ENCODE peak calls at places on chromosomes 13 and 19, in four cellular contexts. L is amniotic stem cell; E is AG08395; S is stimulated activated CD4-positive, alpha-beta T cell treated with anti-CD3 and anti-CD28 coated beads, Interleukin-4, amount 100 ng/mL, for 4 hours. J is an unnamed sample.

GRCh38 chr13:46111151-46111550 is 6.3 kb upstream of the CPB2 start:
- DNase-seq in L (no peak), E (no peak), S (no peak), J (no peak)

GRCh38 chr13:45809810-45810394 is 41.7 kb downstream of the SIAH3 start:
- DNase-seq in L (no peak), E (no peak), S (no peak), J (no peak)

GRCh38 chr19:12364391-12365093 is 941 bp downstream of the ZNF442 start:
- DNase-seq in L (peak; percentile 12), E (peak; percentile 36), S (no peak), J (no peak)

GRCh38 chr19:45657520-45658163 is 10.4 kb upstream of the GIPR start:
- DNase-seq in L (no peak), E (no peak), S (no peak), J (no peak)

GRCh38 chr19:47107201-47107952 is 6.2 kb downstream of the ZC3H4 start:
- DNase-seq in L (no peak), E (no peak), S (peak; percentile 40), J (peak; percentile 63)

GRCh38 chr13:97274782-97275252 is 52.7 kb downstream of the MBNL2 start:
- DNase-seq in L (no peak), E (peak; percentile 64), S (no peak), J (no peak)

GRCh38 chr19:33883869-33884519 is 87.3 kb downstream of the KCTD15 start:
- DNase-seq in L (no peak), E (no peak), S (no peak), J (no peak)

GRCh38 chr13:37407156-37407555 is 191.4 kb downstream of the POSTN start:
- DNase-seq in L (no peak), E (no peak), S (no peak), J (no peak)

GRCh38 chr13:95573226-95573625 is 20.7 kb downstream of the CLDN10 start:
- DNase-seq in L (no peak), E (no peak), S (no peak), J (no peak)

GRCh38 chr19:48922548-48923490 is 10.7 kb upstream of the DHDH start:
- DNase-seq in L (no peak), E (no peak), S (no peak), J (no peak)

GRCh38 chr19:3458229-3458555 is 22.1 kb downstream of the SMIM24 start:
- DNase-seq in L (no peak), E (no peak), S (no peak), J (no peak)

GRCh38 chr13:36332986-36333385 is 13.2 kb downstream of the SPART start:
- DNase-seq in L (no peak), E (peak; percentile 48), S (no peak), J (no peak)

GRCh38 chr19:39407644-39408391 is 1.2 kb downstream of the ZFP36 start:
- DNase-seq in L (no peak), E (no peak), S (peak; percentile 54), J (no peak)

GRCh38 chr13:97000295-97000925 is 6.1 kb upstream of the OXGR1 start:
- DNase-seq in L (no peak), E (peak; percentile 38), S (no peak), J (no peak)

GRCh38 chr13:79435549-79435948 is 29.5 kb upstream of the RBM26 start:
- DNase-seq in L (no peak), E (peak; percentile 7), S (no peak), J (no peak)

GRCh38 chr19:45477713-45478453 is 10.1 kb downstream of the FOSB start:
- DNase-seq in L (peak; percentile 79), E (no peak), S (no peak), J (no peak)

GRCh38 chr19:41341669-41342490 is 11.8 kb downstream of the TGFB1 start:
- DNase-seq in L (no peak), E (no peak), S (no peak), J (no peak)

GRCh38 chr13:51071493-51071892 is 39.6 kb downstream of the C13orf42 start:
- DNase-seq in L (no peak), E (no peak), S (no peak), J (no peak)

GRCh38 chr13:71814806-71815205 is 52.2 kb downstream of the DACH1 start:
- DNase-seq in L (no peak), E (no peak), S (no peak), J (no peak)

GRCh38 chr19:33388817-33389573 is 15.5 kb downstream of the CEBPG start:
- DNase-seq in L (no peak), E (no peak), S (no peak), J (no peak)

GRCh38 chr19:43784251-43784980 is 3.6 kb upstream of the KCNN4 start:
- DNase-seq in L (peak; percentile 42), E (peak; percentile 88), S (peak; percentile 71), J (no peak)

GRCh38 chr19:16585808-16586476 is 13.7 kb upstream of the SLC35E1 start:
- DNase-seq in L (no peak), E (no peak), S (no peak), J (no peak)

GRCh38 chr19:16621165-16621800 is 6.7 kb downstream of the MED26 start:
- DNase-seq in L (no peak), E (no peak), S (no peak), J (no peak)

GRCh38 chr19:16736709-16737108 is 17.1 kb downstream of the NWD1 start:
- DNase-seq in L (no peak), E (no peak), S (no peak), J (no peak)

GRCh38 chr13:109215377-109215776 is 571.0 kb downstream of the IRS2 start:
- DNase-seq in L (no peak), E (no peak), S (no peak), J (no peak)

GRCh38 chr19:57321746-57322145 is 1.5 kb downstream of the ZNF543 start:
- DNase-seq in L (no peak), E (no peak), S (no peak), J (no peak)

GRCh38 chr13:71864094-71864980 is 2.7 kb downstream of the DACH1 start:
- DNase-seq in L (no peak), E (no peak), S (no peak), J (no peak)

GRCh38 chr19:4051175-4052101 is 15.3 kb downstream of the ZBTB7A start:
- DNase-seq in L (no peak), E (peak; percentile 79), S (no peak), J (no peak)

J was measured in midbrain.